ENCODE peak calls at places on chromosomes 3 and 15, in nine cellular contexts. M, D, N, G, U, H, W, Z and T are unnamed samples.

GRCh38 chr3:123535580-123535979 is 49.3 kb downstream of the HACD2 start:
- DNase-seq in U (no peak), N (no peak), D (no peak), W (peak; percentile 75), M (no peak), G (no peak), H (peak; percentile 44), Z (no peak), T (no peak)

GRCh38 chr3:168241156-168241555 is 145.4 kb upstream of the GOLIM4 start:
- DNase-seq in H (no peak), N (no peak), Z (no peak), M (no peak), D (no peak), G (no peak), W (no peak), U (no peak), T (no peak)

GRCh38 chr3:10361375-10361774 is 40.5 kb upstream of the SEC13 start:
- DNase-seq in D (no peak), N (peak; percentile 34), G (no peak), W (no peak), H (no peak), Z (no peak), M (no peak), U (no peak), T (no peak)

GRCh38 chr3:123344175-123344908 is 104.5 kb downstream of the ADCY5 start:
- DNase-seq in N (peak; percentile 9), G (no peak), M (no peak), W (peak; percentile 74), D (no peak), H (peak; percentile 44), U (no peak), Z (peak; percentile 50), T (no peak)

GRCh38 chr15:66294157-66294931 is 976 bp downstream of the DIS3L start:
- DNase-seq in Z (no peak), N (no peak), H (peak; percentile 83), W (peak; percentile 66), U (peak; percentile 44), D (no peak), G (no peak), M (no peak), T (no peak)

GRCh38 chr3:116663161-116663885 is 46.3 kb upstream of the TUSC7 start:
- DNase-seq in U (no peak), G (no peak), Z (no peak), M (no peak), W (no peak), N (no peak), H (no peak), D (no peak), T (no peak)

GRCh38 chr3:130896101-130896500 is 2.2 kb downstream of the ATP2C1 start:
- DNase-seq in U (no peak), H (no peak), M (no peak), G (no peak), Z (no peak), W (no peak), D (no peak), N (no peak), T (no peak)

GRCh38 chr15:34708422-34708821 is 46.4 kb downstream of the GJD2 start:
- DNase-seq in N (no peak), M (no peak), U (no peak), D (no peak), G (no peak), H (peak; percentile 65), W (peak; percentile 66), Z (no peak), T (no peak)

GRCh38 chr3:50341537-50341936 is 901 bp upstream of the RASSF1 start:
- DNase-seq in N (peak; percentile 88), M (no peak), G (no peak), U (no peak), W (no peak), H (no peak), D (no peak), Z (no peak), T (no peak)

GRCh38 chr15:66772967-66773873 is 71.2 kb downstream of the SMAD6 start:
- DNase-seq in H (peak; percentile 77), D (no peak), W (no peak), Z (peak; percentile 75), U (no peak), M (peak; percentile 66), N (peak; percentile 59), G (peak; percentile 53), T (no peak)

GRCh38 chr15:31228980-31229826 is 97.4 kb upstream of the KLF13 start:
- DNase-seq in W (no peak), Z (no peak), U (no peak), G (no peak), N (peak; percentile 87), H (no peak), M (no peak), D (no peak), T (no peak)

GRCh38 chr15:75843618-75844610 is 667 bp downstream of the UBE2Q2 start:
- DNase-seq in G (peak; percentile 58), N (peak; percentile 92), M (peak; percentile 47), W (peak; percentile 37), D (peak; percentile 63), U (peak; percentile 30), Z (peak; percentile 84), H (peak; percentile 61), T (peak; percentile 71)

GRCh38 chr3:10594915-10595314 is 89.5 kb upstream of the ATP2B2 start:
- DNase-seq in H (peak; percentile 70), N (no peak), W (peak; percentile 53), U (no peak), D (peak; percentile 38), G (no peak), M (no peak), Z (no peak), T (peak; percentile 40)

GRCh38 chr3:160986060-160986459 is 119.1 kb downstream of the B3GALNT1 start:
- DNase-seq in D (no peak), U (no peak), N (no peak), H (no peak), Z (no peak), M (no peak), W (no peak), G (no peak), T (no peak)

GRCh38 chr3:188649521-188649920 is 495.6 kb downstream of the LPP start:
- DNase-seq in H (no peak), Z (no peak), U (no peak), N (no peak), M (no peak), D (no peak), W (peak; percentile 78), G (no peak), T (no peak)

DNA sequence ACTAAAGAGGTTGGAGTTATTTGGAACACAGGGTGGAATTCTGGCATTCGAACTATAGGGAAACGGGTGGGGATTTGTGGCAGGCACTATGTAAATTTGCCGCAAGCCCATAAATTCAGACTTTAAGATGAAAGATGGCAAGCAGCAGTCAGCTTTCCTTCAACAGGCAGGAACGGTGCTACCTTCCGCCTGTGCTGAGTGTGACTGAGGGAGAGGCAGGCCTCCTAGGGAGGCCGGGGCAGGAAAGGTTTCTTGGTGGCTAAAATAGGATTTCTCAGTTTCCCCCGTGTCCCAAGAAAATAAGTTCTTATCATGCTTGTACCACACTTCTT is 12.5 kb downstream of the FLNB start:
- DNase-seq in D (no peak), U (no peak), N (peak; percentile 5), Z (no peak), W (no peak), G (no peak), M (no peak), H (no peak), T (no peak)
- H3K4me1 ChIP-seq in D (no peaks in the 10 kb centered on the region), U (peaks cover 25% of the 10 kb centered on the region), N (peaks cover 14% of the 10 kb centered on the region), Z (peaks cover 96% of the 10 kb centered on the region), W (peaks cover 21% of the 10 kb centered on the region), G (peaks cover 20% of the 10 kb centered on the region), M (peaks cover 22% of the 10 kb centered on the region), H (peaks cover 15% of the 10 kb centered on the region), T (peaks cover 28% of the 10 kb centered on the region)

GRCh38 chr3:82525-82924 is 114.0 kb upstream of the CHL1 start:
- DNase-seq in W (no peak), D (no peak), H (no peak), G (no peak), N (no peak), M (no peak), U (no peak), Z (no peak), T (no peak)

GRCh38 chr3:74692-75243 is 121.8 kb upstream of the CHL1 start:
- DNase-seq in M (peak; percentile 16), G (peak; percentile 34), H (no peak), D (no peak), U (no peak), Z (no peak), W (no peak), N (no peak), T (no peak)

GRCh38 chr3:85141-85540 is 111.4 kb upstream of the CHL1 start:
- DNase-seq in H (no peak), U (no peak), G (no peak), Z (no peak), M (no peak), N (no peak), D (no peak), W (no peak), T (no peak)

GRCh38 chr3:75260-75659 is 121.3 kb upstream of the CHL1 start:
- DNase-seq in D (no peak), M (no peak), H (no peak), Z (no peak), W (no peak), U (no peak), N (no peak), G (no peak), T (no peak)

GRCh38 chr3:79538-79937 is 117.0 kb upstream of the CHL1 start:
- DNase-seq in W (no peak), G (no peak), N (no peak), M (no peak), H (no peak), D (no peak), U (no peak), Z (no peak), T (no peak)
- TF ChIP-seq CTCF in W (no peak), G (no peak), N (no peak), M (no peak), H (no peak), D (no peak), U (no peak), Z (no peak), T (no peak)

DNA sequence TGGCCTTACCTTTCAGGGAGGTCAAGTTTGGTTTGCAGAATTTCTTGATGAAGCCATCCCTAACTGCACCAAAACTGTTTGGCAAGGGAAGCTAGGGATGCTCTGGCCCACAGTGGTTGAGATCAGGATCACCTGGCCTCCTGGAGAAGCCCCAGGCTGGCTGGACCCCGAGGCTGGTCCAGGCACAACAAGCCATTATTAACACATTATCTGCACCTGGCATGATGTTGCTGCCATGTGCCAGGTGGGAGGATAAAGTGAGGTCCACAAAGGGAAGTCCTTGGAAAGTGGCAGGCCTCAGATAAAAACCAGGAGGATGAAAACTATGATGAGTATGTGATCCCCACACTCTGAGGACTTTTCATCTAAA is 35.9 kb upstream of the DUSP7 start:
- DNase-seq in H (no peak), M (no peak), D (no peak), U (no peak), Z (peak; percentile 11), N (no peak), W (no peak), G (no peak), T (no peak)
- H3K4me1 ChIP-seq in H (peaks cover 75% of the 10 kb centered on the region), M (peaks cover 12% of the 10 kb centered on the region), D (peaks cover 17% of the 10 kb centered on the region), U (peaks cover 2% of the 10 kb centered on the region), Z (peaks cover 22% of the 10 kb centered on the region), N (peaks cover 10% of the 10 kb centered on the region), W (peaks cover 50% of the 10 kb centered on the region), G (no peaks in the 10 kb centered on the region), T (peaks cover 57% of the 10 kb centered on the region)

GRCh38 chr3:172303941-172304558 is 144.2 kb downstream of the GHSR start:
- DNase-seq in U (no peak), M (no peak), Z (no peak), H (no peak), N (no peak), G (no peak), D (no peak), W (no peak), T (no peak)
- TF ChIP-seq CTCF in U (no peak), M (no peak), Z (no peak), H (peak; percentile 25), N (no peak), G (no peak), D (peak; percentile 10), W (peak; percentile 14), T (no peak)

GRCh38 chr15:60551781-60552161 is 72.8 kb upstream of the ICE2 start:
- DNase-seq in U (no peak), M (no peak), H (no peak), Z (no peak), W (no peak), G (no peak), N (no peak), D (no peak), T (no peak)
- H3K4me1 ChIP-seq in U (peaks cover 80% of the 10 kb centered on the region), M (no peaks in the 10 kb centered on the region), H (no peaks in the 10 kb centered on the region), Z (peaks cover 13% of the 10 kb centered on the region), W (no peaks in the 10 kb centered on the region), G (no peaks in the 10 kb centered on the region), N (peaks cover 9% of the 10 kb centered on the region), D (peaks cover 92% of the 10 kb centered on the region), T (peaks cover 24% of the 10 kb centered on the region)